ENCODE peak calls at places on chromosomes 12 and 14, in four cellular contexts. U is GM20000, R is esophagus squamous epithelium, X is mesothelial cell of epicardium. V is an unnamed sample.

GRCh38 chr14:105486974-105487448 is 325 bp downstream of the CRIP1 start:
- DNase-seq in U (no peak), R (no peak), X (no peak), V (peak)

GRCh38 chr12:111443586-111443985 is 37.9 kb downstream of the SH2B3 start:
- DNase-seq in U (no peak), R (no peak), X (no peak), V (no peak)

GRCh38 chr14:61113561-61113960 is 132.5 kb downstream of the SLC38A6 start:
- DNase-seq in U (no peak), R (no peak), X (no peak), V (no peak)

GRCh38 chr12:57836442-57837375 is 9.8 kb downstream of the CTDSP2 start:
- DNase-seq in U (peak), R (no peak), X (peak), V (peak)

GRCh38 chr14:65356327-65356836 is 56.1 kb upstream of the FUT8 start:
- DNase-seq in U (no peak), R (no peak), X (no peak), V (no peak)

GRCh38 chr12:63845726-63846125 is 1.2 kb downstream of the SRGAP1 start:
- DNase-seq in U (no peak), R (no peak), X (no peak), V (no peak)

GRCh38 chr12:67068204-67068731 is 200.9 kb upstream of the CAND1 start:
- DNase-seq in U (no peak), R (no peak), X (no peak), V (peak)

GRCh38 chr14:77421241-77421640 is 2.1 kb downstream of the NOXRED1 start:
- DNase-seq in U (no peak), R (no peak), X (no peak), V (no peak)

GRCh38 chr12:49021292-49021915 is 2.8 kb upstream of the PRKAG1 start:
- DNase-seq in U (no peak), R (no peak), X (no peak), V (no peak)

GRCh38 chr12:132362966-132363660 is 33.7 kb upstream of the GALNT9 start:
- DNase-seq in U (no peak), R (no peak), X (no peak), V (no peak)

GRCh38 chr14:50929506-50929905 is 14.8 kb downstream of the PYGL start:
- DNase-seq in U (no peak), R (no peak), X (no peak), V (no peak)

GRCh38 chr14:20631821-20632389 is 9.6 kb downstream of the OR6S1 start:
- DNase-seq in U (no peak), R (no peak), X (no peak), V (peak)

GRCh38 chr12:74624206-74624605 is 86.6 kb downstream of the ATXN7L3B start:
- DNase-seq in U (no peak), R (no peak), X (no peak), V (no peak)

GRCh38 chr14:34937442-34937841 is 45.4 kb upstream of the SRP54 start:
- DNase-seq in U (no peak), R (no peak), X (no peak), V (no peak)

GRCh38 chr12:15558915-15559528 is 230.2 kb downstream of the EPS8 start:
- DNase-seq in U (no peak), R (no peak), X (no peak), V (no peak)

GRCh38 chr14:54776361-54777001 is 126.1 kb downstream of the GCH1 start:
- DNase-seq in U (peak), R (no peak), X (no peak), V (peak)

GRCh38 chr12:47770086-47770726 is 2.8 kb upstream of the SLC48A1 start:
- DNase-seq in U (no peak), R (no peak), X (no peak), V (no peak)

GRCh38 chr12:113630625-113631024 is 159.0 kb upstream of the LHX5 start:
- DNase-seq in U (no peak), R (no peak), X (no peak), V (no peak)

GRCh38 chr12:67892289-67892688 is 97.0 kb upstream of the IFNG-AS1 start:
- DNase-seq in U (no peak), R (no peak), X (no peak), V (no peak)

DNA sequence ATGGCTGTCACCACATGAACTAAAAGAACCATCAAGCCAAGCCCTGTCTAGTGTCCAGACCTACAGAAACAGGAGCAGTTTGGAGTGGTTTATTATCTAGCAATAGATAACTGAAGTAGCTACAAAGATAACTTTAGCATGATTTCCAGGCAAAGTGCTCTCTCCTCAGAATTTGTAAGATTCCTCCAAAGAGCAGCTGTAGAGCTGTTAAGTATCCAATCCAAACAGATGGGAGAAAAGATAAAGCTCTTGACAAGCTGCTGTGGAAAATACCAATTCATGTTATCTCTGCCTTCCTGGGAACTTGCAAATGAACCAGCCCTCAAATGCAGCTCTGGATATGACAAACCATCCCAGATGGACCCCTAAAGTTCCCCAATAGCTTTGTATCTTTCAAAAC is 78.9 kb upstream of the RESF1 start:
- DNase-seq in U (no peak), R (no peak), X (no peak), V (no peak)
- TF ChIP-seq CTCF in U (no peak), R (no peak), X (no peak), V (no peak)

DNA sequence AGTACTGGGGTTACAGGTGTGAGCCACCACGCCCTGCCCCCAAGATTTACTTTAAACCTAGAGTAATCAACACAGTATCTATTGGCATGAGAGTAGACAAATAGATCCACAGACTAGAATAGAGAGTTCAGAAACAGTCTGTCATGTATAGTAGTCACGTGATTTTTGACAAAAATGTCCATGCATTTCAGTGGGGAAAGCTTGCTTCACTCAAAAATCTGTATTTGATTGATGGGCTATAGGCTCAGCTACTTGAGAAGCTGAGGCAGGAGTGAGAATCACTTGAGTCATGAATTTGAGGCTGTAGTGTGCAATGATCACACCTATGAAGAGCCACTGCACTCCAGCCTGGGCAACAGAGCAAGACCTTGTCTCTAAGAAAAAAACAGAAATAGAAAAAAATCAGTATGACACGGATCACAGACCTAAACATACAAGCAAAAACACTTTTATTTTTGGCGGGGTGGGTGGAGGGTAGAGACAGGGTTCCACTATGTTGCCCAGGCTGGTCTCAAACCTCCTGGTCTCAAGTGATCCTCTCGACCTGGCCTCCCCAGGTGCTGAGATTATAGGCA is 7.6 kb upstream of the ORAI1 start:
- DNase-seq in U (no peak), R (no peak), X (no peak), V (no peak)
- TF ChIP-seq CTCF in U (no peak), R (no peak), X (no peak), V (no peak)

GRCh38 chr12:71546322-71546861 is 106.8 kb downstream of the LGR5 start:
- DNase-seq in U (no peak), R (no peak), X (no peak), V (peak)

GRCh38 chr12:71552728-71553501 is 110.7 kb downstream of the ZFC3H1 start:
- DNase-seq in U (no peak), R (no peak), X (no peak), V (no peak)

GRCh38 chr12:71548906-71549305 is 109.3 kb downstream of the LGR5 start:
- DNase-seq in U (no peak), R (no peak), X (no peak), V (no peak)

GRCh38 chr12:71556471-71556870 is 107.2 kb downstream of the ZFC3H1 start:
- DNase-seq in U (no peak), R (no peak), X (no peak), V (no peak)

DNA sequence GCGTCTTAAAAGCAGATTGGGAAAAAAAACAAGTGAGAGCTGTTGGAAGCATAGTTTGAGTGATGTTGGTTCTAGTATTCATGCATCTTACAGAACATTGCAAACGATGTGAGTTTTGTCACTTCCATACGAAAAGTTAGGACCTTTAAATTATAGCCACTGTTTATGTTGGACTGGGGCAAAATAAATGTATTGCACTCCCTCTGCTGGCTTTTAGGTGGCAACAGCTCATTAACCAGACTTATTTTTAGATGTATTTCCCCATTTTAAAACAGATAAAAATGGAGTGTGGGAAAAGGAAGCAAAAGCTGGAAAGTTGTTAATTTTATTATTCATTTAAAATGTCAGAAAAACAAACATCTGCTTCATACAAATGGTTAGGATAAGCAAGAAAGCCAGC is 111.9 kb downstream of the LGR5 start:
- DNase-seq in U (no peak), R (no peak), X (no peak), V (no peak)
- TF ChIP-seq CTCF in U (no peak), R (no peak), X (no peak), V (peak)

GRCh38 chr12:123387508-123388217 is 3.7 kb downstream of the KMT5A start:
- DNase-seq in U (no peak), R (no peak), X (no peak), V (no peak)
- TF ChIP-seq CTCF in U (no peak), R (no peak), X (no peak), V (no peak)

GRCh38 chr12:121441555-121441954 is 41.6 kb downstream of the RNF34 start:
- DNase-seq in U (no peak), R (no peak), X (no peak), V (no peak)
- TF ChIP-seq CTCF in U (no peak), R (no peak), X (no peak), V (no peak)